ENCODE peak calls at places on chromosomes 5 and 9, in ten cellular contexts. One of them, this sample, is unnamed.

GRCh38 chr5:54148062-54148461 is 162.3 kb downstream of the ARL15 start:
- DNase-seq in upper lobe of right lung: no peak
- DNase-seq in AG10803: peak
- DNase-seq in CD4-positive, alpha-beta T cell: no peak
- DNase-seq in sigmoid colon: no peak
- DNase-seq in endodermal cell: no peak
- DNase-seq in astrocyte of the spinal cord: peak
- DNase-seq in IMR-90: peak
- DNase-seq in neural progenitor cell: no peak
- DNase-seq in fibroblast of the aortic adventitia: peak
- DNase-seq in this sample: no peak

GRCh38 chr5:168365581-168366081 is 74.2 kb downstream of the WWC1 start:
- DNase-seq in astrocyte of the spinal cord: peak
- DNase-seq in neural progenitor cell: peak
- DNase-seq in sigmoid colon: no peak
- DNase-seq in IMR-90: peak
- DNase-seq in endodermal cell: peak
- DNase-seq in fibroblast of the aortic adventitia: peak
- DNase-seq in CD4-positive, alpha-beta T cell: no peak
- DNase-seq in AG10803: peak
- DNase-seq in upper lobe of right lung: peak
- DNase-seq in this sample: no peak

GRCh38 chr5:132274050-132274869 is 16.8 kb downstream of the PDLIM4 start:
- DNase-seq in AG10803: no peak
- DNase-seq in sigmoid colon: no peak
- DNase-seq in endodermal cell: peak
- DNase-seq in neural progenitor cell: no peak
- DNase-seq in astrocyte of the spinal cord: no peak
- DNase-seq in IMR-90: no peak
- DNase-seq in upper lobe of right lung: no peak
- DNase-seq in CD4-positive, alpha-beta T cell: no peak
- DNase-seq in fibroblast of the aortic adventitia: no peak
- DNase-seq in this sample: no peak

GRCh38 chr5:69299625-69300024 is 33.0 kb downstream of the CCDC125 start:
- DNase-seq in CD4-positive, alpha-beta T cell: no peak
- DNase-seq in sigmoid colon: no peak
- DNase-seq in neural progenitor cell: no peak
- DNase-seq in AG10803: no peak
- DNase-seq in fibroblast of the aortic adventitia: no peak
- DNase-seq in IMR-90: no peak
- DNase-seq in endodermal cell: no peak
- DNase-seq in astrocyte of the spinal cord: no peak
- DNase-seq in upper lobe of right lung: no peak
- DNase-seq in this sample: no peak

GRCh38 chr9:36826581-36826980 is 207.5 kb downstream of the PAX5 start:
- DNase-seq in astrocyte of the spinal cord: no peak
- DNase-seq in neural progenitor cell: no peak
- DNase-seq in CD4-positive, alpha-beta T cell: no peak
- DNase-seq in AG10803: no peak
- DNase-seq in sigmoid colon: no peak
- DNase-seq in endodermal cell: no peak
- DNase-seq in fibroblast of the aortic adventitia: no peak
- DNase-seq in upper lobe of right lung: no peak
- DNase-seq in IMR-90: no peak
- DNase-seq in this sample: no peak

GRCh38 chr5:56503929-56504328 is 270.8 kb upstream of the ANKRD55 start:
- DNase-seq in upper lobe of right lung: no peak
- DNase-seq in AG10803: no peak
- DNase-seq in CD4-positive, alpha-beta T cell: no peak
- DNase-seq in sigmoid colon: no peak
- DNase-seq in astrocyte of the spinal cord: no peak
- DNase-seq in neural progenitor cell: no peak
- DNase-seq in IMR-90: no peak
- DNase-seq in endodermal cell: no peak
- DNase-seq in fibroblast of the aortic adventitia: no peak
- DNase-seq in this sample: no peak

GRCh38 chr9:100350188-100350587 is 2.6 kb downstream of the TEX10 start:
- DNase-seq in endodermal cell: no peak
- DNase-seq in neural progenitor cell: no peak
- DNase-seq in sigmoid colon: no peak
- DNase-seq in CD4-positive, alpha-beta T cell: no peak
- DNase-seq in fibroblast of the aortic adventitia: peak
- DNase-seq in astrocyte of the spinal cord: no peak
- DNase-seq in AG10803: no peak
- DNase-seq in IMR-90: no peak
- DNase-seq in upper lobe of right lung: no peak
- DNase-seq in this sample: no peak

GRCh38 chr5:36570268-36570667 is 36.1 kb upstream of the SLC1A3 start:
- DNase-seq in CD4-positive, alpha-beta T cell: no peak
- DNase-seq in astrocyte of the spinal cord: peak
- DNase-seq in endodermal cell: no peak
- DNase-seq in neural progenitor cell: no peak
- DNase-seq in sigmoid colon: no peak
- DNase-seq in fibroblast of the aortic adventitia: peak
- DNase-seq in AG10803: peak
- DNase-seq in upper lobe of right lung: no peak
- DNase-seq in IMR-90: peak
- DNase-seq in this sample: no peak

DNA sequence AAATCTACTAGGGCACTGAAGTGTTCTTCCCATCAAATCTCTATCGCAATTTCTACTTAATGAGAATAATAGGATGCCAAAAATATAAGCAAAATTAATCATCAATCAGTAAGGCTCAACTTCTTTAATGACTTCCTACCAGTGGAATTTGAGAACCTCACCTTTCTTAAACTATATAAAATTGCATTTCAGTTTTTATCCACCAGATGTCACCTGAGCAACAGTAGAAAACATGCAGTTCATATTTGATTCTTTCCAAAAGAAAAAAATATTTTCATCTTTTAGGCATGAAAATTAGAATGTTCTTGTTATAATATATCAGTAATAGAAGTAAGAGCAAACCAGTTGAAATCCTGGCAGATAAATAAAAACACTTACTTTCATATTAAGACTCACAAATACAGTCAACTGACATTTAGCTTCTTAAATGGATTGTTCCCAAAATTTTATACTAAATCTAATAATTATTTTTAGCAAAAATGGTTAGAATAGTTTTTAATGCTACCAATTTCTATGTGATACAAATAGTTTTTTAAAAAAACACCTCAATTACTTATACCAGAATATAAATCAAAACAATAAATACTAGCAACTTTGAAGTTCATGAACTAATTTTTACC is 13.4 kb upstream of the CCDC112 start:
- DNase-seq in CD4-positive, alpha-beta T cell: no peak
- DNase-seq in IMR-90: peak
- DNase-seq in AG10803: peak
- DNase-seq in neural progenitor cell: peak
- DNase-seq in upper lobe of right lung: no peak
- DNase-seq in endodermal cell: no peak
- DNase-seq in fibroblast of the aortic adventitia: peak
- DNase-seq in sigmoid colon: no peak
- DNase-seq in astrocyte of the spinal cord: peak
- DNase-seq in this sample: no peak
- TF ChIP-seq CTCF in CD4-positive, alpha-beta T cell: peak
- TF ChIP-seq CTCF in IMR-90: peak
- TF ChIP-seq CTCF in AG10803: peak
- TF ChIP-seq CTCF in neural progenitor cell: peak
- TF ChIP-seq CTCF in upper lobe of right lung: peak
- TF ChIP-seq CTCF in endodermal cell: peak
- TF ChIP-seq CTCF in fibroblast of the aortic adventitia: peak
- TF ChIP-seq CTCF in sigmoid colon: peak
- TF ChIP-seq CTCF in astrocyte of the spinal cord: peak
- TF ChIP-seq CTCF in this sample: peak

GRCh38 chr9:5578018-5578697 is 50.7 kb upstream of the RIC1 start:
- DNase-seq in upper lobe of right lung: no peak
- DNase-seq in fibroblast of the aortic adventitia: peak
- DNase-seq in CD4-positive, alpha-beta T cell: no peak
- DNase-seq in endodermal cell: no peak
- DNase-seq in IMR-90: peak
- DNase-seq in astrocyte of the spinal cord: no peak
- DNase-seq in sigmoid colon: no peak
- DNase-seq in AG10803: peak
- DNase-seq in neural progenitor cell: no peak
- DNase-seq in this sample: no peak

GRCh38 chr9:5571629-5572232 is 57.2 kb upstream of the RIC1 start:
- DNase-seq in AG10803: no peak
- DNase-seq in endodermal cell: no peak
- DNase-seq in CD4-positive, alpha-beta T cell: no peak
- DNase-seq in IMR-90: no peak
- DNase-seq in fibroblast of the aortic adventitia: no peak
- DNase-seq in astrocyte of the spinal cord: no peak
- DNase-seq in sigmoid colon: no peak
- DNase-seq in upper lobe of right lung: no peak
- DNase-seq in neural progenitor cell: no peak
- DNase-seq in this sample: no peak

GRCh38 chr9:5574097-5574496 is 54.8 kb upstream of the RIC1 start:
- DNase-seq in CD4-positive, alpha-beta T cell: no peak
- DNase-seq in endodermal cell: no peak
- DNase-seq in sigmoid colon: no peak
- DNase-seq in IMR-90: no peak
- DNase-seq in astrocyte of the spinal cord: no peak
- DNase-seq in AG10803: no peak
- DNase-seq in fibroblast of the aortic adventitia: no peak
- DNase-seq in neural progenitor cell: no peak
- DNase-seq in upper lobe of right lung: no peak
- DNase-seq in this sample: no peak

GRCh38 chr9:5577225-5577624 is 51.7 kb upstream of the RIC1 start:
- DNase-seq in CD4-positive, alpha-beta T cell: no peak
- DNase-seq in fibroblast of the aortic adventitia: no peak
- DNase-seq in sigmoid colon: no peak
- DNase-seq in IMR-90: no peak
- DNase-seq in neural progenitor cell: no peak
- DNase-seq in endodermal cell: no peak
- DNase-seq in upper lobe of right lung: no peak
- DNase-seq in AG10803: no peak
- DNase-seq in astrocyte of the spinal cord: no peak
- DNase-seq in this sample: no peak

DNA sequence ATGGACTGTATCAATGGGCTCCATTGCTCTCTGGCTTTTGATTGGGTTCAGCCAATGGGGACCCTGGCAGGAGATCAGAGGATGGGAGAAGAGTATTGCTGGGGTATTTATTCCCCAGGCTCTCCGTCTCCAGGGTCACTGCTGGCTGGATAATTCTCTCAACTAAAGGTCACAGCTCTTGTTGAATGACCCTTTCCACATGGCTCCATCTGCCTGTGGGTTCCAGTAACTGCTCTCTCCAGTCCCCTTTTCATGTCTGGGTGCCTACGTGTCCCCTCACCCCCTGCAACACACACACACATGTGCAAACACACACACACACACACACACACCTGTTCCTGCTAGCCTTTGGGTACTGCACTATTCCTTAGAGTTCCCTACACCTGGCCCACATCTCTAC is 53.9 kb upstream of the RIC1 start:
- DNase-seq in CD4-positive, alpha-beta T cell: no peak
- DNase-seq in upper lobe of right lung: no peak
- DNase-seq in endodermal cell: peak
- DNase-seq in neural progenitor cell: peak
- DNase-seq in astrocyte of the spinal cord: no peak
- DNase-seq in AG10803: no peak
- DNase-seq in fibroblast of the aortic adventitia: no peak
- DNase-seq in sigmoid colon: no peak
- DNase-seq in IMR-90: no peak
- DNase-seq in this sample: no peak
- TF ChIP-seq CTCF in CD4-positive, alpha-beta T cell: no peak
- TF ChIP-seq CTCF in upper lobe of right lung: no peak
- TF ChIP-seq CTCF in endodermal cell: peak
- TF ChIP-seq CTCF in neural progenitor cell: no peak
- TF ChIP-seq CTCF in astrocyte of the spinal cord: no peak
- TF ChIP-seq CTCF in AG10803: no peak
- TF ChIP-seq CTCF in fibroblast of the aortic adventitia: no peak
- TF ChIP-seq CTCF in sigmoid colon: no peak
- TF ChIP-seq CTCF in IMR-90: no peak
- TF ChIP-seq CTCF in this sample: peak

GRCh38 chr9:86974421-86974820 is 27.1 kb upstream of the GAS1 start:
- DNase-seq in upper lobe of right lung: no peak
- DNase-seq in astrocyte of the spinal cord: no peak
- DNase-seq in sigmoid colon: no peak
- DNase-seq in endodermal cell: no peak
- DNase-seq in CD4-positive, alpha-beta T cell: no peak
- DNase-seq in IMR-90: no peak
- DNase-seq in fibroblast of the aortic adventitia: no peak
- DNase-seq in AG10803: no peak
- DNase-seq in neural progenitor cell: no peak
- DNase-seq in this sample: no peak
- TF ChIP-seq CTCF in upper lobe of right lung: no peak
- TF ChIP-seq CTCF in astrocyte of the spinal cord: no peak
- TF ChIP-seq CTCF in sigmoid colon: no peak
- TF ChIP-seq CTCF in endodermal cell: no peak
- TF ChIP-seq CTCF in CD4-positive, alpha-beta T cell: no peak
- TF ChIP-seq CTCF in IMR-90: no peak
- TF ChIP-seq CTCF in fibroblast of the aortic adventitia: no peak
- TF ChIP-seq CTCF in AG10803: peak
- TF ChIP-seq CTCF in neural progenitor cell: no peak
- TF ChIP-seq CTCF in this sample: no peak

DNA sequence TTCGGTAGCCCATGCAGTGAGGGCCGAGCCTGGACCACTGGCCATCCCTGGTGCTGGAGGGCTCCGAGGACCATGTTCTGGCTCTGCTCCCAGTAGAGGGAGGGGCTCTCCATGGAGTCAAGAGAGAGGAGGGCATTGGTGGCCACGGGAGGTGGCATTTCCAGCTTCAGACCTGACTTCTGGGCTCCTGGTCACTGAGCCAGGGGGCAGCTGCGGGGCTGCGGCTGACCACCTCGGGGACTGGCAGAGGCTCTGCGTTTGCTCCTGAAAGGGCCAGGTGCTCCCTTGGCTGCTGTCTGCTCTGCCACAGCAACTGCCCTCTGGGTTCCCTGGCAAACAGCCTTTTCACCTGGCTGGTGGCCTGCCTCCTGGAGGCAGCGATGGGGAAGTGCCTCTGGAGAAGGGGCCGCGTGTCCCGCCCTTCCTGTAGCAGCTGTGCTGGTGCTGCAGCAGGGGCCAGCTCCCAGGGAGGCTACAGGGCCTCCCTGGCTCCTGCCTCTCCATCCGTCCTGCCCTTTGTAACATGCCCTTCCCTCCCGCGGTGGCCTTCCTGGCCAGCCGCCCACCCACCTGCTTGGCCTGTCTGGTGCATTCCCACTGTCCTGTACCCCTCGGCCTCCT is 144.6 kb downstream of the CACNA1B start:
- DNase-seq in sigmoid colon: peak
- DNase-seq in fibroblast of the aortic adventitia: no peak
- DNase-seq in neural progenitor cell: peak
- DNase-seq in AG10803: no peak
- DNase-seq in astrocyte of the spinal cord: no peak
- DNase-seq in upper lobe of right lung: peak
- DNase-seq in IMR-90: no peak
- DNase-seq in endodermal cell: peak
- DNase-seq in CD4-positive, alpha-beta T cell: peak
- DNase-seq in this sample: no peak
- TF ChIP-seq CTCF in sigmoid colon: no peak
- TF ChIP-seq CTCF in fibroblast of the aortic adventitia: peak
- TF ChIP-seq CTCF in neural progenitor cell: peak
- TF ChIP-seq CTCF in AG10803: no peak
- TF ChIP-seq CTCF in astrocyte of the spinal cord: peak
- TF ChIP-seq CTCF in upper lobe of right lung: peak
- TF ChIP-seq CTCF in IMR-90: no peak
- TF ChIP-seq CTCF in endodermal cell: peak
- TF ChIP-seq CTCF in CD4-positive, alpha-beta T cell: no peak
- TF ChIP-seq CTCF in this sample: peak

GRCh38 chr9:123208626-123209174 is 59.7 kb downstream of the STRBP start:
- DNase-seq in upper lobe of right lung: no peak
- DNase-seq in AG10803: no peak
- DNase-seq in neural progenitor cell: no peak
- DNase-seq in IMR-90: no peak
- DNase-seq in endodermal cell: no peak
- DNase-seq in sigmoid colon: no peak
- DNase-seq in fibroblast of the aortic adventitia: no peak
- DNase-seq in CD4-positive, alpha-beta T cell: no peak
- DNase-seq in astrocyte of the spinal cord: no peak
- DNase-seq in this sample: no peak
- TF ChIP-seq CTCF in upper lobe of right lung: no peak
- TF ChIP-seq CTCF in AG10803: no peak
- TF ChIP-seq CTCF in neural progenitor cell: no peak
- TF ChIP-seq CTCF in IMR-90: no peak
- TF ChIP-seq CTCF in endodermal cell: no peak
- TF ChIP-seq CTCF in sigmoid colon: no peak
- TF ChIP-seq CTCF in fibroblast of the aortic adventitia: no peak
- TF ChIP-seq CTCF in CD4-positive, alpha-beta T cell: no peak
- TF ChIP-seq CTCF in astrocyte of the spinal cord: no peak
- TF ChIP-seq CTCF in this sample: no peak

This sample was measured in GM13977.